ENCODE peak calls at places on chromosome 3, in seven cellular contexts. X, V, J, D, S, L and E are unnamed samples.
A peak's percentile ranks its signal among the peaks of the same experiment; 100 is the strongest.

GRCh38 chr3:23840521-23840920 is 34.8 kb downstream of the UBE2E1 start:
- DNase-seq in D (no peak), V (no peak), S (peak; percentile 37), X (no peak), J (no peak), L (no peak), E (no peak)

GRCh38 chr3:188220988-188221818 is 67.2 kb downstream of the LPP start:
- DNase-seq in S (no peak), J (no peak), X (peak; percentile 39), L (no peak), D (peak; percentile 87), V (no peak), E (no peak)

GRCh38 chr3:193665370-193665989 is 72.5 kb downstream of the OPA1 start:
- DNase-seq in L (no peak), D (no peak), J (peak; percentile 15), S (peak; percentile 14), V (no peak), X (no peak), E (no peak)

GRCh38 chr3:108354562-108354961 is 58.2 kb downstream of the HHLA2 start:
- DNase-seq in D (no peak), S (no peak), V (no peak), J (no peak), X (no peak), L (no peak), E (no peak)

GRCh38 chr3:194565597-194566190 is 67.5 kb downstream of the TMEM44 start:
- DNase-seq in L (no peak), X (no peak), J (no peak), D (no peak), S (no peak), V (no peak), E (no peak)

GRCh38 chr3:41293169-41293681 is 93.9 kb downstream of the CTNNB1 start:
- DNase-seq in V (no peak), J (no peak), X (no peak), S (no peak), L (no peak), D (no peak), E (no peak)

GRCh38 chr3:119034256-119035013 is at the start of gene IGSF11:
- DNase-seq in V (peak; percentile 79), D (peak; percentile 22), L (peak; percentile 37), J (no peak), S (peak; percentile 81), X (no peak), E (no peak)

GRCh38 chr3:104907507-104907906 is 459.2 kb upstream of the ALCAM start:
- DNase-seq in J (no peak), V (no peak), D (peak; percentile 82), L (no peak), X (no peak), S (no peak), E (no peak)

GRCh38 chr3:10575601-10576160 is 70.3 kb upstream of the ATP2B2 start:
- DNase-seq in X (no peak), J (no peak), L (no peak), D (no peak), S (no peak), V (no peak), E (no peak)

GRCh38 chr3:168096210-168096795 is 579 bp upstream of the GOLIM4 start:
- DNase-seq in S (peak; percentile 86), V (peak; percentile 52), L (no peak), X (peak; percentile 43), J (peak; percentile 80), D (peak; percentile 90), E (no peak)

GRCh38 chr3:15973930-15974329 is 176.2 kb upstream of the ANKRD28 start:
- DNase-seq in L (no peak), V (no peak), J (no peak), D (no peak), S (no peak), X (no peak), E (no peak)

GRCh38 chr3:182979719-182980191 is 583 bp downstream of the DCUN1D1 start:
- DNase-seq in L (no peak), D (no peak), V (no peak), X (no peak), J (no peak), S (peak; percentile 57), E (peak; percentile 70)

GRCh38 chr3:10936686-10937085 is 55.9 kb upstream of the SLC6A1 start:
- DNase-seq in D (no peak), X (no peak), L (no peak), V (no peak), S (no peak), J (no peak), E (no peak)

GRCh38 chr3:70980646-70981031 is 602.9 kb downstream of the FOXP1 start:
- DNase-seq in X (no peak), D (no peak), L (no peak), V (no peak), S (no peak), J (no peak), E (no peak)

GRCh38 chr3:25885544-25885943 is 95.7 kb downstream of the OXSM start:
- DNase-seq in D (peak; percentile 31), V (no peak), L (no peak), S (no peak), X (no peak), J (no peak), E (no peak)

GRCh38 chr3:188558343-188559068 is 404.5 kb downstream of the LPP start:
- DNase-seq in J (no peak), V (no peak), D (peak; percentile 31), L (no peak), X (no peak), S (no peak), E (no peak)

GRCh38 chr3:187741403-187742350 is 3.6 kb downstream of the BCL6 start:
- DNase-seq in J (peak; percentile 67), D (peak; percentile 70), V (peak; percentile 54), L (peak; percentile 46), X (no peak), S (peak; percentile 72), E (peak; percentile 69)

GRCh38 chr3:152621006-152621868 is 213.7 kb upstream of the P2RY1 start:
- DNase-seq in X (no peak), S (no peak), J (no peak), L (no peak), D (no peak), V (no peak), E (no peak)
- H3K27ac ChIP-seq in X (no peak overlapping the region), S (no peak overlapping the region), J (no peak overlapping the region), L (no peak overlapping the region), D (no peak overlapping the region), V (no peak overlapping the region), E (no peak overlapping the region)

DNA sequence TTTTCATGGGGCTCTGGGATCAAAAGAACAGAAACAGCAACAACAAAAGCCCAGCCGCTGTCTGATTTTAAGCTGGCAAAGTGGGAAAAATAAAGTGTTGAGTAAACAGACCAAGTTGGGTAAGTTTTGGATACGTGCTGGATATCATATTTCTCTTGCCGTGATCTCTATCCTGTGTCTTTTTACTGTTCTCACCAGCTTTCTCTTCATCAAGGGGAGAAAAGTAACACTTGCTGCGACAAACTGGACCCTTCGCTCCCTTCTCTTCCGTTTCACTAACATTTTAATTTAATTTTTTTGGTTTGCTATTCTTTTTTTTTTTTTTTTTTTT is 356 bp downstream of the TMEM45A start:
- DNase-seq in V (no peak), D (no peak), S (no peak), L (no peak), X (no peak), J (no peak), E (no peak)
- H3K27ac ChIP-seq in V (no peak overlapping the region), D (peak overlapping the region; percentile 96), S (peak overlapping the region; percentile 85), L (no peak overlapping the region), X (peak overlapping the region; percentile 70), J (peak overlapping the region; percentile 72), E (no peak overlapping the region)

GRCh38 chr3:29618395-29619291 is 337.8 kb downstream of the RBMS3 start:
- DNase-seq in D (no peak), V (no peak), L (no peak), J (no peak), S (no peak), X (no peak), E (no peak)
- H3K27ac ChIP-seq in D (no peak overlapping the region), V (no peak overlapping the region), L (no peak overlapping the region), J (no peak overlapping the region), S (no peak overlapping the region), X (peak overlapping the region; percentile 23), E (no peak overlapping the region)

GRCh38 chr3:125622381-125622788 is 27.1 kb upstream of the OSBPL11 start:
- DNase-seq in J (no peak), D (no peak), L (no peak), X (no peak), V (no peak), S (no peak), E (no peak)
- H3K27ac ChIP-seq in J (no peak overlapping the region), D (no peak overlapping the region), L (no peak overlapping the region), X (no peak overlapping the region), V (no peak overlapping the region), S (no peak overlapping the region), E (no peak overlapping the region)

GRCh38 chr3:20028846-20029430 is 11.3 kb upstream of the KAT2B start:
- DNase-seq in J (no peak), V (peak; percentile 29), S (no peak), L (no peak), D (no peak), X (no peak), E (no peak)
- H3K27ac ChIP-seq in J (no peak overlapping the region), V (no peak overlapping the region), S (no peak overlapping the region), L (no peak overlapping the region), D (no peak overlapping the region), X (no peak overlapping the region), E (no peak overlapping the region)

GRCh38 chr3:17235311-17235710 is 350.6 kb downstream of the PLCL2 start:
- DNase-seq in L (no peak), S (peak; percentile 8), V (no peak), X (no peak), D (no peak), J (no peak), E (no peak)
- H3K27ac ChIP-seq in L (no peak overlapping the region), S (peak overlapping the region; percentile 77), V (no peak overlapping the region), X (no peak overlapping the region), D (no peak overlapping the region), J (no peak overlapping the region), E (no peak overlapping the region)

GRCh38 chr3:48560648-48561018 is 2.9 kb downstream of the UCN2 start:
- DNase-seq in D (no peak), J (no peak), S (peak; percentile 79), V (no peak), L (no peak), X (no peak), E (no peak)
- H3K27ac ChIP-seq in D (no peak overlapping the region), J (no peak overlapping the region), S (peak overlapping the region; percentile 93), V (no peak overlapping the region), L (no peak overlapping the region), X (peak overlapping the region; percentile 63), E (peak overlapping the region; percentile 29)

GRCh38 chr3:195893516-195893915 is 14.8 kb downstream of the TNK2 start:
- DNase-seq in D (no peak), S (no peak), V (no peak), L (no peak), X (no peak), J (no peak), E (no peak)

GRCh38 chr3:195895078-195895899 is 13.1 kb downstream of the TNK2 start:
- DNase-seq in S (peak; percentile 60), J (no peak), X (no peak), L (peak; percentile 46), D (no peak), V (no peak), E (peak; percentile 64)

GRCh38 chr3:195892355-195893120 is 15.8 kb downstream of the TNK2 start:
- DNase-seq in V (no peak), L (no peak), J (no peak), D (no peak), X (peak; percentile 56), S (peak; percentile 76), E (no peak)

GRCh38 chr3:195893121-195893449 is 15.3 kb downstream of the TNK2 start:
- DNase-seq in S (no peak), L (no peak), D (no peak), X (no peak), V (no peak), J (no peak), E (no peak)

GRCh38 chr3:195893916-195894315 is 14.4 kb downstream of the TNK2 start:
- DNase-seq in D (no peak), L (no peak), V (no peak), S (no peak), X (no peak), J (no peak), E (no peak)
- H3K27ac ChIP-seq in D (no peak overlapping the region), L (no peak overlapping the region), V (no peak overlapping the region), S (no peak overlapping the region), X (peak overlapping the region; percentile 88), J (peak overlapping the region; percentile 80), E (no peak overlapping the region)